ENCODE peak calls at places on chromosome 19, in six cellular contexts. One of them, this sample, is unnamed.

GRCh38 chr19:14218615-14219330 is 12.8 kb upstream of the ADGRL1 start:
- DNase-seq in fibroblast of pulmonary artery: peak
- DNase-seq in iPS DF 6.9: no peak
- DNase-seq in SK-N-MC: no peak
- DNase-seq in heart right ventricle: no peak
- DNase-seq in CD4-positive, alpha-beta memory T cell: no peak
- DNase-seq in this sample: no peak

GRCh38 chr19:50477751-50478515 is 1.3 kb upstream of the GARIN5A start:
- DNase-seq in fibroblast of pulmonary artery: no peak
- DNase-seq in iPS DF 6.9: no peak
- DNase-seq in SK-N-MC: no peak
- DNase-seq in heart right ventricle: no peak
- DNase-seq in CD4-positive, alpha-beta memory T cell: no peak
- DNase-seq in this sample: no peak

GRCh38 chr19:42191855-42192254 is 25.6 kb downstream of the DEDD2 start:
- DNase-seq in fibroblast of pulmonary artery: peak
- DNase-seq in iPS DF 6.9: no peak
- DNase-seq in SK-N-MC: no peak
- DNase-seq in heart right ventricle: no peak
- DNase-seq in CD4-positive, alpha-beta memory T cell: no peak
- DNase-seq in this sample: no peak

GRCh38 chr19:35601971-35602370 is 10.6 kb upstream of the HAUS5 start:
- DNase-seq in fibroblast of pulmonary artery: no peak
- DNase-seq in iPS DF 6.9: no peak
- DNase-seq in SK-N-MC: no peak
- DNase-seq in heart right ventricle: no peak
- DNase-seq in CD4-positive, alpha-beta memory T cell: no peak
- DNase-seq in this sample: no peak

GRCh38 chr19:42363614-42364346 is 26.3 kb downstream of the CNFN start:
- DNase-seq in fibroblast of pulmonary artery: no peak
- DNase-seq in iPS DF 6.9: no peak
- DNase-seq in SK-N-MC: no peak
- DNase-seq in heart right ventricle: no peak
- DNase-seq in CD4-positive, alpha-beta memory T cell: no peak
- DNase-seq in this sample: no peak

GRCh38 chr19:30091456-30091855 is 149.4 kb downstream of the URI1 start:
- DNase-seq in fibroblast of pulmonary artery: no peak
- DNase-seq in iPS DF 6.9: no peak
- DNase-seq in SK-N-MC: no peak
- DNase-seq in heart right ventricle: no peak
- DNase-seq in CD4-positive, alpha-beta memory T cell: no peak
- DNase-seq in this sample: no peak

GRCh38 chr19:46954502-46955004 is 65.1 kb upstream of the NPAS1 start:
- DNase-seq in fibroblast of pulmonary artery: no peak
- DNase-seq in iPS DF 6.9: no peak
- DNase-seq in SK-N-MC: no peak
- DNase-seq in heart right ventricle: no peak
- DNase-seq in CD4-positive, alpha-beta memory T cell: peak
- DNase-seq in this sample: no peak

GRCh38 chr19:43534811-43535761 is 2.1 kb downstream of the ZNF575 start:
- DNase-seq in fibroblast of pulmonary artery: peak
- DNase-seq in iPS DF 6.9: no peak
- DNase-seq in SK-N-MC: no peak
- DNase-seq in heart right ventricle: peak
- DNase-seq in CD4-positive, alpha-beta memory T cell: no peak
- DNase-seq in this sample: peak

GRCh38 chr19:42158926-42159325 is 26.7 kb upstream of the POU2F2 start:
- DNase-seq in fibroblast of pulmonary artery: peak
- DNase-seq in iPS DF 6.9: no peak
- DNase-seq in SK-N-MC: no peak
- DNase-seq in heart right ventricle: no peak
- DNase-seq in CD4-positive, alpha-beta memory T cell: no peak
- DNase-seq in this sample: no peak

GRCh38 chr19:13056052-13056660 is 46.5 kb downstream of the LYL1 start:
- DNase-seq in fibroblast of pulmonary artery: peak
- DNase-seq in iPS DF 6.9: no peak
- DNase-seq in SK-N-MC: no peak
- DNase-seq in heart right ventricle: peak
- DNase-seq in CD4-positive, alpha-beta memory T cell: no peak
- DNase-seq in this sample: peak

GRCh38 chr19:33766623-33767022 is 30.0 kb upstream of the KCTD15 start:
- DNase-seq in fibroblast of pulmonary artery: no peak
- DNase-seq in iPS DF 6.9: no peak
- DNase-seq in SK-N-MC: no peak
- DNase-seq in heart right ventricle: no peak
- DNase-seq in CD4-positive, alpha-beta memory T cell: no peak
- DNase-seq in this sample: no peak

GRCh38 chr19:38425222-38425809 is 703 bp downstream of the RASGRP4 start:
- DNase-seq in fibroblast of pulmonary artery: no peak
- DNase-seq in iPS DF 6.9: no peak
- DNase-seq in SK-N-MC: no peak
- DNase-seq in heart right ventricle: no peak
- DNase-seq in CD4-positive, alpha-beta memory T cell: no peak
- DNase-seq in this sample: no peak

GRCh38 chr19:53131732-53132131 is 978 bp downstream of the ZNF415 start:
- DNase-seq in fibroblast of pulmonary artery: no peak
- DNase-seq in iPS DF 6.9: no peak
- DNase-seq in SK-N-MC: no peak
- DNase-seq in heart right ventricle: no peak
- DNase-seq in CD4-positive, alpha-beta memory T cell: no peak
- DNase-seq in this sample: no peak

GRCh38 chr19:51473009-51473707 is 5.2 kb upstream of the CEACAM18 start:
- DNase-seq in fibroblast of pulmonary artery: peak
- DNase-seq in iPS DF 6.9: peak
- DNase-seq in SK-N-MC: peak
- DNase-seq in heart right ventricle: peak
- DNase-seq in CD4-positive, alpha-beta memory T cell: peak
- DNase-seq in this sample: peak

GRCh38 chr19:39224910-39225309 is 19.9 kb downstream of the IFNL3 start:
- DNase-seq in fibroblast of pulmonary artery: no peak
- DNase-seq in iPS DF 6.9: no peak
- DNase-seq in SK-N-MC: no peak
- DNase-seq in heart right ventricle: no peak
- DNase-seq in CD4-positive, alpha-beta memory T cell: no peak
- DNase-seq in this sample: no peak

GRCh38 chr19:42281175-42282035 is 12.4 kb downstream of the CIC start:
- DNase-seq in fibroblast of pulmonary artery: peak
- DNase-seq in iPS DF 6.9: no peak
- DNase-seq in SK-N-MC: no peak
- DNase-seq in heart right ventricle: peak
- DNase-seq in CD4-positive, alpha-beta memory T cell: peak
- DNase-seq in this sample: peak

GRCh38 chr19:13298565-13299481 is 148.6 kb downstream of the IER2 start:
- DNase-seq in fibroblast of pulmonary artery: no peak
- DNase-seq in iPS DF 6.9: no peak
- DNase-seq in SK-N-MC: no peak
- DNase-seq in heart right ventricle: no peak
- DNase-seq in CD4-positive, alpha-beta memory T cell: no peak
- DNase-seq in this sample: no peak

GRCh38 chr19:49689133-49690072 is at the start of gene ADM5:
- DNase-seq in fibroblast of pulmonary artery: no peak
- DNase-seq in iPS DF 6.9: no peak
- DNase-seq in SK-N-MC: no peak
- DNase-seq in heart right ventricle: peak
- DNase-seq in CD4-positive, alpha-beta memory T cell: no peak
- DNase-seq in this sample: no peak

GRCh38 chr19:4676955-4677731 is 7.0 kb upstream of the MYDGF start:
- DNase-seq in fibroblast of pulmonary artery: peak
- DNase-seq in iPS DF 6.9: peak
- DNase-seq in SK-N-MC: no peak
- DNase-seq in heart right ventricle: no peak
- DNase-seq in CD4-positive, alpha-beta memory T cell: no peak
- DNase-seq in this sample: no peak

GRCh38 chr19:38655148-38655824 is 7.8 kb downstream of the ACTN4 start:
- DNase-seq in fibroblast of pulmonary artery: no peak
- DNase-seq in iPS DF 6.9: no peak
- DNase-seq in SK-N-MC: no peak
- DNase-seq in heart right ventricle: no peak
- DNase-seq in CD4-positive, alpha-beta memory T cell: no peak
- DNase-seq in this sample: no peak

DNA sequence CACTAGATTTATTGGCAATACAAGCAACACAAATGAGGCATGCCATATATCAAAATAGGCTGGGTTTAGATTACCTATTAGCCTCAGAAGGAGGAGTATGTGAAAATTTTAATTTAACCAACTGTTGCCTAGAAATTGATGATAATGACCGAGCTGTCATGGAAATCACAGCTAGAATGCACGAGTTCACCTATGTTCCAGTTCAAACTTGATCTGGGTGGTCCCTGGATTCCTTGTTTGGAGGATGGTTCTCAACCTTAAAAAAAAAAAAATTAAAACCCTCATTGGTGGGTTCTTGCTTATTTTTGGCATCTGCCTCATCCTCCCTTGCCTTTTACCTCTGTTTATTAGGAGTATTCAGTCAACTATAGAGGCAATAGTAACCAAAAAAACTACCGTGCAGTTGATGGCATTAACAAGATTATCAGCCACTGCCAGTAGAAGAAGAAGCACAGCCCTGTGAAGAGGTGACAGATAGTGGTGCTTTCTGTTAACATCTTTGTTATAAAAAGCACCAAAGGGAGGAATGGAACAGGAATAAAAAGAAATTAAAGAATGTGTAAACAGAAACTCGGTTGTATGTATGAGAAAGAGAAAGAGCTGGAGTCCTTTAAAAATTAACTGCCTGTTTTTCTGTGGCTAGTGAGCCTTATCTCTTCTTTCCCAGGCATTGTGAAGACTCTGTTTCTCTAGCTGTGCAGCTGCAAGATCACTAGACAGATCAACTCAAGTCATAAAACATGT is 106.4 kb downstream of the ZNF429 start:
- DNase-seq in fibroblast of pulmonary artery: no peak
- DNase-seq in iPS DF 6.9: no peak
- DNase-seq in SK-N-MC: no peak
- DNase-seq in heart right ventricle: no peak
- DNase-seq in CD4-positive, alpha-beta memory T cell: no peak
- DNase-seq in this sample: no peak
- H3K4me3 ChIP-seq in fibroblast of pulmonary artery: no peak
- H3K4me3 ChIP-seq in iPS DF 6.9: no peak
- H3K4me3 ChIP-seq in SK-N-MC: no peak
- H3K4me3 ChIP-seq in heart right ventricle: no peak
- H3K4me3 ChIP-seq in CD4-positive, alpha-beta memory T cell: no peak
- H3K4me3 ChIP-seq in this sample: no peak

GRCh38 chr19:45385392-45386221 is 15.2 kb upstream of the ERCC2 start:
- DNase-seq in fibroblast of pulmonary artery: no peak
- DNase-seq in iPS DF 6.9: no peak
- DNase-seq in SK-N-MC: no peak
- DNase-seq in heart right ventricle: no peak
- DNase-seq in CD4-positive, alpha-beta memory T cell: no peak
- DNase-seq in this sample: no peak
- H3K4me3 ChIP-seq in fibroblast of pulmonary artery: peak
- H3K4me3 ChIP-seq in iPS DF 6.9: peak
- H3K4me3 ChIP-seq in SK-N-MC: peak
- H3K4me3 ChIP-seq in heart right ventricle: no peak
- H3K4me3 ChIP-seq in CD4-positive, alpha-beta memory T cell: no peak
- H3K4me3 ChIP-seq in this sample: no peak

DNA sequence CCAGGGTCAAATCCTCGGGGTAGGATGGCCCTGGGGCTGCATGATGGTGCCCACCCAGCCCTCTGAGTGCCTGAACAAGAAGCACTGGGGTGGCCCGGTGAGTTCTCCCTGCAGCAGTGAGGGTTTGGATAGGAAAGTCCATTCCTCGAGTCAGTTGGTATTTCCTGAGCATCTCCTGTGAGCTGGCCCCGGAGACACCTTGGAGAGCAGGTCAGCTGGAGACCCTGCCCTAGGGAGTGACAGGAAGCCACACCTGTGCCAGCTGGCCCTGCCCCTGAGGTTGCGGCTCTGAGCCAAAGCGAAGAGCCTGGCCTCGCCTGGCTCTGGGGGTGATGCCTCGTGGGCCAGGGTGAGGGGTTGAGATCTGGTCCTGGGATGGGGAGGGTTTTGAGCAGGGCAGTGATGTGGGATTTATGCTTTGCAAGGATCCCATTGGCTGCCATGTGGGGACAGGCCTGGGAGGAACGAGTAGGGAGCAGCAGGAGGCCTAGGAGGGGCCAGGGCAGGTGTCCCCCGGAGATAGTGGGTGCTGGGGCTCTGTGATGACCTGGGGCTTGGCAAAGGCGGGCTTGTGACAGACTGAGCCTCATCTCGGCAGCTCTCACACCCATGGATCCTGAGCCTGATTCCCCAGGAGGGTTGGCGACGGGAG is 16.0 kb downstream of the CRTC1 start:
- DNase-seq in fibroblast of pulmonary artery: no peak
- DNase-seq in iPS DF 6.9: no peak
- DNase-seq in SK-N-MC: no peak
- DNase-seq in heart right ventricle: no peak
- DNase-seq in CD4-positive, alpha-beta memory T cell: no peak
- DNase-seq in this sample: no peak
- H3K4me3 ChIP-seq in fibroblast of pulmonary artery: no peak
- H3K4me3 ChIP-seq in iPS DF 6.9: no peak
- H3K4me3 ChIP-seq in SK-N-MC: no peak
- H3K4me3 ChIP-seq in heart right ventricle: no peak
- H3K4me3 ChIP-seq in CD4-positive, alpha-beta memory T cell: peak
- H3K4me3 ChIP-seq in this sample: no peak

GRCh38 chr19:17389288-17389687 is 4.7 kb downstream of the CCDC194 start:
- DNase-seq in fibroblast of pulmonary artery: no peak
- DNase-seq in iPS DF 6.9: no peak
- DNase-seq in SK-N-MC: no peak
- DNase-seq in heart right ventricle: no peak
- DNase-seq in CD4-positive, alpha-beta memory T cell: no peak
- DNase-seq in this sample: no peak

GRCh38 chr19:17393914-17394313 is at the start of gene CCDC194:
- DNase-seq in fibroblast of pulmonary artery: no peak
- DNase-seq in iPS DF 6.9: no peak
- DNase-seq in SK-N-MC: no peak
- DNase-seq in heart right ventricle: no peak
- DNase-seq in CD4-positive, alpha-beta memory T cell: no peak
- DNase-seq in this sample: no peak

GRCh38 chr19:17390665-17391370 is 3.2 kb downstream of the CCDC194 start:
- DNase-seq in fibroblast of pulmonary artery: peak
- DNase-seq in iPS DF 6.9: no peak
- DNase-seq in SK-N-MC: no peak
- DNase-seq in heart right ventricle: peak
- DNase-seq in CD4-positive, alpha-beta memory T cell: peak
- DNase-seq in this sample: peak

GRCh38 chr19:17391371-17392151 is 2.4 kb downstream of the CCDC194 start:
- DNase-seq in fibroblast of pulmonary artery: no peak
- DNase-seq in iPS DF 6.9: no peak
- DNase-seq in SK-N-MC: no peak
- DNase-seq in heart right ventricle: no peak
- DNase-seq in CD4-positive, alpha-beta memory T cell: no peak
- DNase-seq in this sample: no peak

DNA sequence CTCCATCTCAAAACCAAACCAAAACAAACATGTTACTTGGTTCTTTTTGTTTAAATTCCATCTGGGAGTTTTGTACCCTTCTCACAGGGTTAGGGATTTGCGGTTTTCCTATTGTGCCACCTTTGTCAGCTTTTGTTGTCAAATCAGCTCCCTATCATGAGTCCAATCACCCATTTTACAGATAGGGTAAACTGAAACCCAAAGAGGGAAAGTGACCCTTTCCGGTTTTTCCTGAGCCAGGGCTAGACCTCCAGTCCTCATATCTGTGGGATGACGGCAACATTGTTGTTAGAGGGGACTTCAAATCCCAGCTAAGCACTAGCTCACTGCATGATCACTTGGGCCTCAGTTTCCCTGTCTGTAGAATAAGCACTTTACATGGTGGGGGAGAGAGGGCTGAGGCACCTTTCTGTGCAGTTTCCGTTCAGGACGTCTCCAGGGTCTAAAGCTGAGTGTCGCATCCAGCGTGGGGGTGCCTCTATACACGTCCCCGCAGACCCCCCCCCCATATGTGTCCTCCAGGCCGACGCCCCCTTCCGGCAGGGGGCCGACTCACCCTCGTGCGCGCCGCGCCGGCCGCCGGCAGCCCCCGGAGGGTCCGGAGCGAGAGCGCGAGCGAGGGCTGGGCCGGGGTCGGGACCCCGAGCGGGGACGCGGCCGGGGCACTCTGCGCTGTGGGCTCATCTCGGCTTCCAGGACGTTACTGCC is 3.9 kb downstream of the CCDC194 start:
- DNase-seq in fibroblast of pulmonary artery: no peak
- DNase-seq in iPS DF 6.9: no peak
- DNase-seq in SK-N-MC: no peak
- DNase-seq in heart right ventricle: no peak
- DNase-seq in CD4-positive, alpha-beta memory T cell: no peak
- DNase-seq in this sample: no peak
- H3K4me3 ChIP-seq in fibroblast of pulmonary artery: peak
- H3K4me3 ChIP-seq in iPS DF 6.9: peak
- H3K4me3 ChIP-seq in SK-N-MC: peak
- H3K4me3 ChIP-seq in heart right ventricle: peak
- H3K4me3 ChIP-seq in CD4-positive, alpha-beta memory T cell: peak
- H3K4me3 ChIP-seq in this sample: peak

This sample was measured in left lung.